ENCODE peak calls at places on chromosomes 12 and 14, in six cellular contexts. A, E, C, F, O and B are unnamed samples. For H3K36me3, the result is how much of the 10 kb centered on the place peaks cover.

GRCh38 chr12:6538420-6539275 is 4.3 kb downstream of the GAPDH start:
- DNase-seq in F (no peak), C (peak), E (peak), A (no peak), O (peak), B (no peak)

GRCh38 chr12:27732281-27732680 is 21.6 kb downstream of the MRPS35 start:
- DNase-seq in C (no peak), E (no peak), O (peak), A (no peak), F (no peak), B (no peak)

GRCh38 chr12:19140381-19141236 is 11.1 kb downstream of the PLEKHA5 start:
- DNase-seq in E (no peak), C (peak), A (no peak), F (no peak), O (no peak), B (no peak)

GRCh38 chr14:40123816-40124215 is 691.6 kb upstream of the FBXO33 start:
- DNase-seq in C (peak), O (no peak), F (no peak), A (no peak), E (no peak), B (no peak)

GRCh38 chr12:110657747-110658146 is 31.2 kb downstream of the HVCN1 start:
- DNase-seq in E (no peak), A (no peak), C (no peak), O (no peak), F (no peak), B (no peak)

GRCh38 chr12:94244165-94245133 is 96.1 kb downstream of the PLXNC1 start:
- DNase-seq in F (no peak), A (no peak), C (no peak), E (no peak), O (no peak), B (no peak)

GRCh38 chr12:124684496-124684895 is 117.1 kb upstream of the NCOR2 start:
- DNase-seq in C (no peak), F (no peak), A (no peak), O (peak), E (peak), B (no peak)

GRCh38 chr12:21766403-21766802 is 8.1 kb downstream of the KCNJ8 start:
- DNase-seq in C (no peak), E (no peak), A (no peak), F (no peak), O (no peak), B (no peak)

GRCh38 chr14:99169776-99170356 is 102.1 kb downstream of the BCL11B start:
- DNase-seq in E (no peak), O (no peak), A (no peak), F (peak), C (no peak), B (no peak)

GRCh38 chr12:104177663-104178501 is 37.7 kb upstream of the TXNRD1 start:
- DNase-seq in C (peak), A (no peak), O (peak), F (no peak), E (peak), B (peak)

GRCh38 chr14:24368562-24369252 is 723 bp downstream of the NFATC4 start:
- DNase-seq in O (no peak), C (peak), E (peak), A (peak), F (peak), B (peak)

DNA sequence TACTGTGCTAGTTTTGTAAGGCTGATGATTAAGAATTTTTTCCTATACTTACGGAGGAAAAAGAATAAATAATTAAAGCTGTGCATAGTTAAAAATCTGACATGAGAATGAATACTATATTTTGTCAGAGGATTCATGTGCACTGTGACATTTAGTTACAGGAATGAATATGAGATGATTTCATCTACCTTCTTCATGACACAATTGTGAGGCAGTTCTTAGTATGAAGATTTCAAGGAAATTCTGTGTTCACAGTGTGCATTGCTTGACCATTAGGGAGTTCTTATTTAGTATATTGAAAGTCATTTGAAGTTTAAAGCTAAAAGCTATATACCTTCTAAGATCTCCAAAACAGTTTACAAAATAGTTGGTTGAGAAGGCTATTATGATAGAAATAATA is 70.1 kb downstream of the ATF7IP start:
- DNase-seq in F (no peak), A (no peak), O (no peak), E (no peak), C (no peak), B (no peak)
- H3K36me3 ChIP-seq in F (under half), A (under half), O (under half), E (under half), C (under half), B (under half)

GRCh38 chr12:92143280-92143679 is 2.4 kb downstream of the BTG1 start:
- DNase-seq in F (no peak), E (no peak), O (no peak), C (no peak), A (no peak), B (no peak)

GRCh38 chr12:92140919-92141536 is 4.6 kb downstream of the BTG1 start:
- DNase-seq in E (no peak), A (no peak), O (no peak), F (no peak), C (no peak), B (no peak)

GRCh38 chr12:92139634-92140555 is 5.8 kb downstream of the BTG1 start:
- DNase-seq in O (peak), E (peak), A (no peak), F (no peak), C (peak), B (no peak)

GRCh38 chr12:92142251-92142896 is 3.3 kb downstream of the BTG1 start:
- DNase-seq in O (no peak), C (no peak), A (no peak), E (no peak), F (no peak), B (no peak)

GRCh38 chr12:92141585-92142244 is 3.9 kb downstream of the BTG1 start:
- DNase-seq in F (no peak), E (no peak), C (no peak), O (no peak), A (no peak), B (no peak)
- H3K4me3 ChIP-seq in F (peak), E (peak), C (peak), O (peak), A (no peak), B (peak)

DNA sequence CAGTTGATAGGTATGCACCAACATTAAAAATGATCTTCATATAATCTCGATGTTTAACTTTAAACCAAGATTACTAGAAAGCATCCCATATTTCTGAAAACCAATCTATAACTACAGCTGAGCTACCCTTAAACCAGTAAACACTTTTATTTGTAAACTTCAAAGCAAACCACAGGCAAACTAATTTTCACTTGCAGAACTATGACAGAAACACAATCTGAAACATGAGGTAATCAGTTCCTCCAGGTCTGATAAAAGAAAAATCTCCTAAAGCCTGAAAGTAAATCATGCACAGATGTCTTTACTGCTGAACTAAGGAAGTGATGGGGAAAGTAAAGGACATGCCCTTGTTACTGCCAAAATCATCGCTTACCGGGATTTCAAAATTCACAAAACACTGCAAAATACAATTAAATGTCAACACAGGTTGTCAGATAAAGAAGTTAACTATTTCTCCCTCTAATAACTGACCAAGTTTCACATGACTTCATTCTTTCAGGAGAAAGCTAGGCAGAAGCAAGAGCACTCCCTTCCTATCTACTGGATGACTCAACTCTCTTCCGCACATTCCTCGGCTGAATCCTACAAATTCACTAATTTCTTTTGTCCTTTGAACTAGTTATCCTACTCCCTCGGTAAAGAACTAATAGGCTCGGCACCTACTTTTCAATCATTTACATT is 1.5 kb downstream of the EEA1 start:
- DNase-seq in F (peak), C (peak), A (no peak), O (peak), E (peak), B (no peak)
- H3K9ac ChIP-seq in F (peak), C (peak), A (no peak), O (peak), E (peak), B (peak)

GRCh38 chr14:101826359-101826758 is 64.8 kb downstream of the PPP2R5C start:
- DNase-seq in O (no peak), C (no peak), F (no peak), A (no peak), E (no peak), B (no peak)

GRCh38 chr14:101825797-101826196 is 64.3 kb downstream of the PPP2R5C start:
- DNase-seq in O (no peak), A (no peak), C (no peak), F (no peak), E (no peak), B (no peak)

GRCh38 chr14:101830271-101830670 is 68.8 kb downstream of the PPP2R5C start:
- DNase-seq in A (no peak), C (no peak), E (no peak), F (no peak), O (no peak), B (no peak)

GRCh38 chr14:101827286-101827685 is 65.8 kb downstream of the PPP2R5C start:
- DNase-seq in E (no peak), C (no peak), O (no peak), A (no peak), F (no peak), B (no peak)

DNA sequence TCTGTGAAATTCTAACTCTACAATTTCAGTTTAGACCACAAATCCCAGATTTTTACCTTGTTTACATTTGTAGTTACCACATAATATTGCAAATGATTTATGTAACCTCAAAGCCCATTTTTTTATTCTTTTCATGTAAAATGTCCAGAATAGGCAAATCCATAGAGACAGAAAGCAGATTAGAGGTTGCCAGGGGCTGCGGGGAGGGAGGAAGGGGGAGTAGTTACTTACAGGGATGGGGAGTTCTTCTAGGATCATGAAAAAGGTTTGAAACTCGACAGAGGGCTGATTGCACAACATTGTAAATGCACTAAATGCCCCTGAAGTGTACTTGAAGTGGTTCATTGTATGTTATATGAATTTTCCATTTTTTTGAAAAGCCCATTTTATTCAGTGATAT is 66.5 kb downstream of the PPP2R5C start:
- DNase-seq in E (peak), A (no peak), C (no peak), O (no peak), F (no peak), B (no peak)
- H3K36me3 ChIP-seq in E (under half), A (under half), C (under half), O (under half), F (under half), B (under half)

DNA sequence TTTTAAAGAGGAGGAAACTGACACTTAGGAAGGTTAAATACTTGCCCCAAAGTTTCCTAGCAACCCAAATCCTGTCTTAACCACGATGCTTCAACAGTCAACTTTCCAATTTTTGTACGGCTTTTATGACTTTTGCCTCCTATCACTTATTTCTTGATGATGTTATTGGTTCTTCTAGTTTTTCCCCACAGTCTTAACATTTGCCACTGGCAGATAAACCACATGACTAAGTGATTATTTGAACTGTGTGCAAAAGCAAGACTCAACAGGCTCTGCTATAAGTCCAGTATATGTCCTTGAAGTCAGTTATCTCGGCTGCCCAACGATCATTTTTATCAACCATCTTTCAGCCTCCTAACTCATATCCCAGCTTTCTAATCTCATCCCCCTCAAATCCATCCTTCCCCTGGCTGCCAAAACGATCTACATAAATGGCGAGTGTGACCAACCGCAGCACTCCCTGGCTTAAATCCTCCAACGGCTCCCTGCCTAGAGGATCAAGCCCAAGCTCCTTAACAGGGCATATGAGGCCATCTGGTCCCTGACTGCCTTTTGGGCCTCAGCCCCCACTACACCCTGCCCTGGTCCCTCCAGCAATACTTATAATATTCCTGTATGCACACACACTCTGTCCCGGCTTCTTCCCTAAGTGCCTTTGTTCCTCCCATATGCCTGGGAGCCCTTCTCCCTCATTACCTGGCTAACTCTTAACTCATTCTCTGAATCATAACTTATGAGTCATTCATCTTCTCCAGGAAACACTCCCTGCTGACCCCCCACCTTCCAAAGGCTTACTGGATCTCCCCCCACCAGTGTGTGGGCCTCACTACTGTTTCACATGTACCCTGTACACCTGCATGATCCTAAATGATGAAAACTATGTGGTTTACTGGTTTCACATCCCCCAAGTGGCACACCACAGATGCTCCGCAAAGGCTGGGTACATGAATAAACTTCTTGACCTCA is 8.8 kb downstream of the VPS37B start:
- DNase-seq in E (peak), A (no peak), C (peak), O (peak), F (peak), B (no peak)
- H3K4me3 ChIP-seq in E (no peak), A (no peak), C (peak), O (peak), F (no peak), B (no peak)

GRCh38 chr12:127165567-127166392 is 1101.2 kb upstream of the TMEM132C start:
- DNase-seq in F (peak), O (peak), E (peak), C (peak), A (peak), B (peak)
- H3K9ac ChIP-seq in F (no peak), O (peak), E (peak), C (peak), A (peak), B (peak)